ENCODE peak calls at places on chromosomes 7 and 10, in five cellular contexts. Y is ELF-1, S is NCI-H446, X is A549, N is astrocyte of the hippocampus. T is an unnamed sample.

GRCh38 chr7:114508096-114508495 is 93.5 kb downstream of the FOXP2 start:
- DNase-seq in X (no peak), N (peak), S (no peak), Y (no peak), T (no peak)

GRCh38 chr10:48361201-48361600 is 54.7 kb downstream of the MAPK8 start:
- DNase-seq in S (no peak), Y (no peak), X (no peak), N (no peak), T (no peak)

GRCh38 chr7:127769137-127769536 is 117.1 kb downstream of the SND1 start:
- DNase-seq in S (no peak), N (no peak), Y (no peak), X (no peak), T (no peak)

GRCh38 chr10:60203993-60204618 is 185.6 kb downstream of the ANK3 start:
- DNase-seq in X (peak), Y (no peak), S (no peak), N (peak), T (no peak)

GRCh38 chr10:28566458-28566857 is 33.5 kb downstream of the WAC start:
- DNase-seq in X (no peak), S (no peak), N (no peak), Y (no peak), T (no peak)

GRCh38 chr10:5977471-5978370 is at the start of gene IL15RA:
- DNase-seq in X (peak), S (no peak), Y (peak), N (peak), T (peak)

GRCh38 chr7:8594115-8594514 is 160.7 kb downstream of the NXPH1 start:
- DNase-seq in S (no peak), X (no peak), Y (no peak), N (no peak), T (no peak)

GRCh38 chr10:110765513-110766375 is 106.0 kb upstream of the PDCD4 start:
- DNase-seq in S (no peak), Y (no peak), N (peak), X (no peak), T (peak)

GRCh38 chr10:125407000-125407502 is 246.7 kb upstream of the CTBP2 start:
- DNase-seq in Y (peak), N (peak), S (no peak), X (no peak), T (peak)

GRCh38 chr10:132840698-132841097 is 54.8 kb upstream of the NKX6-2 start:
- DNase-seq in N (no peak), Y (no peak), X (no peak), S (no peak), T (no peak)

GRCh38 chr10:96671207-96671890 is 49.0 kb downstream of the PIK3AP1 start:
- DNase-seq in X (no peak), Y (no peak), S (no peak), N (no peak), T (no peak)

GRCh38 chr10:69819713-69820506 is 18.2 kb downstream of the COL13A1 start:
- DNase-seq in Y (no peak), N (peak), S (no peak), X (no peak), T (no peak)

GRCh38 chr7:107694395-107694794 is 33.8 kb downstream of the SLC26A4 start:
- DNase-seq in N (peak), S (no peak), Y (no peak), X (no peak), T (no peak)

GRCh38 chr7:919924-920341 is 34.5 kb downstream of the ADAP1 start:
- DNase-seq in X (no peak), S (no peak), N (no peak), Y (no peak), T (no peak)

GRCh38 chr10:43944742-43945730 is 296.4 kb upstream of the ZNF32 start:
- DNase-seq in Y (no peak), X (no peak), N (no peak), S (no peak), T (no peak)